ENCODE peak calls at places on chromosomes 16 and 17, in six cellular contexts. K is DMS79 treated with DMSO at 0.1 percent for 48 hours, F is GM03348, N is HFFc6, E is HTR-8/SVneo, H is T-cell. D is an unnamed sample.
A peak's percentile ranks its signal among the peaks of the same experiment; 100 is the strongest.

GRCh38 chr17:66789093-66789492 is 45.8 kb upstream of the CACNG5 start:
- DNase-seq in K (no peak), F (no peak), N (no peak), E (no peak), H (no peak), D (no peak)

GRCh38 chr16:54930034-54930938 is at the start of gene IRX5:
- DNase-seq in K (peak; percentile 60), F (peak; percentile 96), N (peak; percentile 94), E (no peak), H (no peak), D (peak; percentile 96)

GRCh38 chr17:40099627-40100418 is 566 bp downstream of the NR1D1 start:
- DNase-seq in K (no peak), F (no peak), N (no peak), E (no peak), H (no peak), D (no peak)

GRCh38 chr17:376936-377863 is 24.6 kb upstream of the RPH3AL start:
- DNase-seq in K (no peak), F (peak; percentile 63), N (peak; percentile 6), E (no peak), H (no peak), D (no peak)

GRCh38 chr16:24829153-24829552 is 16.6 kb upstream of the SLC5A11 start:
- DNase-seq in K (no peak), F (no peak), N (no peak), E (no peak), H (no peak), D (no peak)

GRCh38 chr16:15754821-15755534 is 101.8 kb downstream of the MYH11 start:
- DNase-seq in K (no peak), F (no peak), N (no peak), E (no peak), H (no peak), D (no peak)

GRCh38 chr16:11533588-11533987 is 53.1 kb downstream of the LITAF start:
- DNase-seq in K (no peak), F (no peak), N (no peak), E (no peak), H (no peak), D (no peak)

GRCh38 chr16:56336711-56337110 is 88.6 kb downstream of the AMFR start:
- DNase-seq in K (no peak), F (no peak), N (no peak), E (no peak), H (no peak), D (no peak)

GRCh38 chr17:57609125-57609877 is 135.8 kb downstream of the CCDC182 start:
- DNase-seq in K (no peak), F (no peak), N (no peak), E (no peak), H (no peak), D (peak; percentile 77)

GRCh38 chr17:41060052-41060604 is at the start of gene KRTAP2-3:
- DNase-seq in K (no peak), F (peak; percentile 46), N (peak; percentile 89), E (peak; percentile 68), H (no peak), D (no peak)

GRCh38 chr17:58267347-58268324 is 13.1 kb downstream of the MPO start:
- DNase-seq in K (no peak), F (no peak), N (no peak), E (no peak), H (no peak), D (no peak)

GRCh38 chr16:65142276-65142675 is 20.4 kb upstream of the CDH11 start:
- DNase-seq in K (no peak), F (no peak), N (peak; percentile 37), E (no peak), H (no peak), D (no peak)

GRCh38 chr17:66715745-66716156 is 119.2 kb upstream of the CACNG5 start:
- DNase-seq in K (peak; percentile 76), F (peak; percentile 73), N (peak; percentile 76), E (peak; percentile 91), H (no peak), D (no peak)

GRCh38 chr16:64754279-64754678 is 367.6 kb downstream of the CDH11 start:
- DNase-seq in K (no peak), F (no peak), N (no peak), E (no peak), H (no peak), D (no peak)

GRCh38 chr17:2177235-2177811 is 122.4 kb downstream of the HIC1 start:
- DNase-seq in K (no peak), F (no peak), N (no peak), E (no peak), H (no peak), D (no peak)

GRCh38 chr17:78893684-78894083 is 9.3 kb downstream of the CEP295NL start:
- DNase-seq in K (no peak), F (no peak), N (no peak), E (no peak), H (no peak), D (no peak)

GRCh38 chr17:14672830-14673229 is 371.9 kb downstream of the HS3ST3B1 start:
- DNase-seq in K (no peak), F (peak; percentile 75), N (peak; percentile 11), E (peak; percentile 27), H (no peak), D (no peak)

GRCh38 chr17:69061901-69062556 is 1.3 kb upstream of the ABCA9 start:
- DNase-seq in K (no peak), F (peak; percentile 9), N (no peak), E (no peak), H (no peak), D (no peak)

GRCh38 chr16:9790199-9790598 is 392.0 kb downstream of the GRIN2A start:
- DNase-seq in K (no peak), F (no peak), N (no peak), E (no peak), H (no peak), D (no peak)

GRCh38 chr16:87621976-87622713 is 19.8 kb downstream of the JPH3 start:
- DNase-seq in K (no peak), F (no peak), N (no peak), E (no peak), H (no peak), D (no peak)

GRCh38 chr16:67198238-67198734 is 645 bp upstream of the ELMO3 start:
- DNase-seq in K (peak; percentile 63), F (peak; percentile 75), N (no peak), E (no peak), H (no peak), D (no peak)

GRCh38 chr17:64148017-64148631 is 18.2 kb upstream of the ERN1 start:
- DNase-seq in K (no peak), F (no peak), N (no peak), E (no peak), H (no peak), D (peak; percentile 49)

GRCh38 chr17:7576432-7576937 is 3.0 kb upstream of the CD68 start:
- DNase-seq in K (no peak), F (no peak), N (no peak), E (no peak), H (no peak), D (no peak)

GRCh38 chr17:19876524-19877161 is 8.9 kb upstream of the ULK2 start:
- DNase-seq in K (no peak), F (no peak), N (no peak), E (no peak), H (peak; percentile 58), D (peak; percentile 66)

GRCh38 chr16:66988197-66988788 is at the start of gene CES4A:
- DNase-seq in K (no peak), F (no peak), N (no peak), E (no peak), H (no peak), D (no peak)